ENCODE peak calls at places on chromosomes 16 and 17, in five cellular contexts. R, H, E, V and M are unnamed samples.

GRCh38 chr17:18381158-18381952 is 3.8 kb downstream of the EVPLL start:
- DNase-seq in V (no peak), R (no peak), H (no peak), E (no peak), M (no peak)

GRCh38 chr17:19762515-19762961 is 14.4 kb upstream of the ALDH3A1 start:
- DNase-seq in R (peak), H (no peak), V (peak), E (peak), M (peak)

GRCh38 chr16:31130899-31131298 is 4.6 kb downstream of the PRSS8 start:
- DNase-seq in V (peak), H (no peak), E (no peak), R (no peak), M (no peak)

GRCh38 chr16:52471650-52472370 is 75.1 kb downstream of the TOX3 start:
- DNase-seq in V (no peak), R (no peak), E (no peak), H (no peak), M (no peak)

GRCh38 chr17:17304521-17304985 is 1.4 kb downstream of the NT5M start:
- DNase-seq in H (no peak), V (no peak), R (no peak), E (no peak), M (no peak)

GRCh38 chr16:89407282-89407924 is 83.0 kb downstream of the ANKRD11 start:
- DNase-seq in R (no peak), H (no peak), V (no peak), E (no peak), M (no peak)

GRCh38 chr17:60712675-60713074 is 35.0 kb downstream of the BCAS3 start:
- DNase-seq in V (no peak), E (peak), R (no peak), H (no peak), M (no peak)

GRCh38 chr17:71392715-71393567 is 727.9 kb upstream of the SOX9 start:
- DNase-seq in H (no peak), E (no peak), R (no peak), V (no peak), M (no peak)

GRCh38 chr17:61238455-61238933 is 161.1 kb upstream of the TBX2 start:
- DNase-seq in H (no peak), V (no peak), R (no peak), E (no peak), M (peak)

GRCh38 chr17:45073414-45074070 is 12.4 kb downstream of the NMT1 start:
- DNase-seq in R (no peak), V (no peak), E (no peak), H (no peak), M (no peak)

GRCh38 chr17:56505154-56505756 is 88.2 kb upstream of the NOG start:
- DNase-seq in V (no peak), R (no peak), E (peak), H (no peak), M (no peak)

GRCh38 chr16:48317614-48318013 is 67.6 kb downstream of the SIAH1 start:
- DNase-seq in E (no peak), R (no peak), H (no peak), V (no peak), M (no peak)

GRCh38 chr17:42667088-42667951 is 8.2 kb downstream of the TUBG2 start:
- DNase-seq in R (no peak), E (peak), H (no peak), V (no peak), M (no peak)

GRCh38 chr16:74035816-74036215 is 260.8 kb upstream of the PSMD7 start:
- DNase-seq in E (peak), V (no peak), R (no peak), H (no peak), M (peak)

GRCh38 chr17:68732301-68732749 is 131.2 kb upstream of the FAM20A start:
- DNase-seq in E (no peak), H (no peak), R (peak), V (no peak), M (no peak)

GRCh38 chr16:29680180-29680598 is 1.2 kb downstream of the QPRT start:
- DNase-seq in E (peak), H (no peak), R (no peak), V (no peak), M (no peak)

GRCh38 chr16:29675811-29676643 is 3.0 kb upstream of the QPRT start:
- DNase-seq in V (no peak), R (no peak), H (no peak), E (peak), M (peak)

GRCh38 chr16:29676989-29677388 is 2.0 kb upstream of the QPRT start:
- DNase-seq in E (no peak), H (no peak), R (no peak), V (no peak), M (no peak)

GRCh38 chr16:29674188-29674587 is 4.8 kb upstream of the QPRT start:
- DNase-seq in E (no peak), R (no peak), H (no peak), V (no peak), M (no peak)

DNA sequence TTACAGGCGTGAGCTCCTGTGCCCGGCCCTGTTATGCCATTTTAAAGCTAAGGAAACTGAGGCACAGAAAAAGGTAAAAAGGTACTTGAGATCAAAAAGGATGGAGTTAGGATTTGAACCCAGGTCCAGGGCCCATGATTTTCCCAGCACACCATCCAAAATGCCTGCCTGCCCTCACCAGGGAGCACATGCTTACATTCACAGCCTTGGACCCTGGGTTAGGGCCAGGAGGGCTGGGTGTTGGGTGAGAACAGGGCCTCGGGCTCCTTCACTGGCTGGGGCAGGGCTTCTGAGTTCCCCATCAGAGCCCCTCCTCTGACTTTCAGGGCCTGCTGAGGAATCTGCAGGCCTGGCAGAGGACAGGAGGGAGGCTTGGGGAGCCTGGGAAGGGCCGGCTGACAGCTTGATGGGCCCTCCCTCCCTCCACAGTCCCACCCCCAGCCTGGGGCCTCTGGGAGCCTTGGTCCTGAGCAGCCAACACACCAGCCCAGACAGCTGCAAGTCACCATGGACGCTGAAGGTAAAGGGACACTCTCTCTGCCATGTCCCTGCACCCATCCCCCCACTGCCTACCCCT is at the start of gene QPRT:
- DNase-seq in E (peak), R (peak), V (peak), H (no peak), M (peak)
- TF ChIP-seq SUZ12 in E (no peak), R (no peak), V (no peak), H (no peak), M (no peak)

DNA sequence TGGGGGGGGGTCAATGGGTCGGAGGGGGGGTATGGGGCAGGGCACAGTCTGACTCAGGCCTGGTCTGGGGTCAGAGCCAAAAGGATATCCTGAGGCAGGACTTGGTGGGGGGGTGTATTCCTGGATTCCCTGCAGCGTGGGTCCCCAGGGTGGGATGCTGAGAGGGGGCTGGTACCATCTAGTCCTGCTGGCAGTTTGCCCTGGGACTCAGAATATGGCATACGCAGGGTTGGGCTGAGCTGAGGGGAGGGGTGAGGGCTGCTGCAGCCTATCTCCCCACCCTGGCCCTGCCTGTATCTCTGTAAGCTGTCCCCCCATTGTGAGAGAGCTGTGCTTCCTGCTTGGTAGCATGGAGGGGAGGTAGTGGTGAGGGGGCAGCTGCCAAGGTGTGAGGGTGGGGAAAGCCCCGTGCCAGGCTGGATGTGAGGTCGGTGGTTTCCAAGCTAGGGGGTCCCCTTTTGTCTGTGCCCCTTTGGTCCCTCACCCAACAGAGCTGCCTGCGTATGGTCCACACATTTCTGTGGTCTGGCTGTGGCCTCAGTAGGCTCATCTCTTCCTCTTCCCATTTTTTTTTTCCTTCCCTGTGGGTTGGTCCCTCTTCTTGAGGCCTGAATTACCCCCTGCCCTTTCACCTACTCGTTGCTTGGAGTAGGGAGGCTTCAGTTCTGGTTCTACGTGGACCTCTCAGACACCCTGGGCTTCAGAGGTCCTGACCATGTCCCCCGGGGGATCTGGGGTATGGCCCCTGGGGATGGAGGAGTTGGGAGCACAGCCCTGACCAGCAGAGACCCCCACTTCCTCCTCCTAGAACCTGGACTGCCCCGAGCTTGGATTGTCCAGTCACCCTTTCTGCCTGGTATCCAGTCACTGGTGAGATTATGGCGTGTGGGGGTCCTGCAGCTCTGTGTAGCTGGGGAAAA is 15.0 kb downstream of the RARA start:
- DNase-seq in H (no peak), E (no peak), R (no peak), V (no peak), M (no peak)
- TF ChIP-seq SUZ12 in H (no peak), E (no peak), R (no peak), V (no peak), M (no peak)

GRCh38 chr17:81923302-81924260 is 4.0 kb downstream of the MAFG start:
- DNase-seq in V (no peak), E (no peak), R (no peak), H (no peak), M (no peak)
- TF ChIP-seq SUZ12 in V (no peak), E (no peak), R (no peak), H (no peak), M (no peak)

GRCh38 chr17:29640981-29641642 is 18.4 kb upstream of the CORO6 start:
- DNase-seq in V (no peak), E (no peak), H (no peak), R (no peak), M (no peak)

GRCh38 chr17:29640413-29640812 is 17.7 kb upstream of the CORO6 start:
- DNase-seq in R (no peak), H (no peak), V (no peak), E (no peak), M (no peak)

GRCh38 chr17:29643817-29644160 is 21.1 kb upstream of the CORO6 start:
- DNase-seq in H (no peak), V (no peak), R (no peak), E (no peak), M (no peak)

GRCh38 chr17:29645516-29646051 is 22.9 kb upstream of the CORO6 start:
- DNase-seq in R (no peak), E (no peak), H (no peak), V (no peak), M (no peak)

GRCh38 chr17:29642171-29642611 is 19.5 kb upstream of the CORO6 start:
- DNase-seq in V (no peak), R (no peak), H (no peak), E (no peak), M (peak)
- TF ChIP-seq SUZ12 in V (no peak), R (no peak), H (no peak), E (no peak), M (no peak)

GRCh38 chr16:4369006-4369766 is 2.5 kb upstream of the VASN start:
- DNase-seq in V (no peak), R (no peak), E (no peak), H (no peak), M (no peak)
- TF ChIP-seq SUZ12 in V (no peak), R (no peak), E (no peak), H (no peak), M (no peak)

DNA sequence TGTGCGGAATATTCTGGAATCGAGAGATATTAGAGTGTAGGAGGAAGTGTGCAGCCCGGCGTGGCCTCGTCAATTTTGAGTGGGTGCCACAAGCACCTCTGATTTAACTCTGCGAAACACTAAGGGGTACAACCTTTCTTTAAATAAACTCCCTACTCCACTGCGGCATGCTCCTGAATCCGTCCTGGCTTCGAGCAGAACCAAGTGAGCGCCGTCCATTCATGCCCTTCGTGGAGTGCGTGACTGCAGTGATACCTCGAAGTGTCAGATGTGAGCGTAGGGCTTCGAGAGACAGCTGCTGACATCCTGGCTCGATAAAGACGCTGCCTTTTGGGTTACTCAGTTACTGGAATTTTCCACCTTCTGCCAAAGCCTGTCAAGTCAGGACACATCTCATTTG is 128.8 kb downstream of the FOXL1 start:
- DNase-seq in R (no peak), H (no peak), E (no peak), V (no peak), M (no peak)
- TF ChIP-seq SUZ12 in R (no peak), H (no peak), E (no peak), V (no peak), M (no peak)

DNA sequence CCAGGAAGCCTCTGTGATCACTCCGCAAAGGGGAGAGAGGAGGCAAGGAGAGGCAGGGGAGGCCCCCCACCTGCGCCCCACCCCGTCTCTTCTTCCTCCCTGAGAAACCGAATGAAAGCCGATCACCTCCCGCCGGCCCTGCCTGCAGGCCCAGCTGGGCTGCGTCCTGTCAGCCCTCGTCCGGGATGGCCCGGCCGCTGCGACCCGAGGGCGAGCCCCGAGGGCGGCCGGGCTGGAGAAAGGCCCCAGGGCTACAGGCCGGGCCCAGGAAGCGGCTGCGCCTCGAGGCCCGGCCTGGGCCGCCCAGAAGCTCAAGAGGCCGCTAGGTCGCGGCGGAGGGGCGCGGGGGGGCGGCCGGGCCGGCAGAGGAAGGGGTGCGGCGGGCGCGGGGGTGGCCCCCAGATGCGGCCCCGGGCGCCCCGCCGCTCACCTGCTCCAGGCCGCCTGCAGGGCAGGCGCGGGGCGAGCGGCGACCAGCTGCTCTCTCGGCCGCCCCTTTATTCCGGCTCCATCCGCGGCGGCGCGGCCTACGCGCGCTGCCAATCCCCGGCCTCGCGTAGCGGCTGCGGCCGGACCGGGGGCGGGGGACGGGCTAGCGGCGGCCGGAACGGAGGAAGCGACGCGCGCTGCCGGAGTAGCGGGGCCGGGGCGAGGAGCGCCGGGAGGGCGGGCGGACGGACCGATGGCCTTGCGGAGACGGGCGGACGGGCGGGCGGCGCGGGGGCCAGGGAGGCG is at the start of gene ZNF319:
- DNase-seq in V (peak), E (no peak), R (no peak), H (no peak), M (no peak)
- TF ChIP-seq SUZ12 in V (no peak), E (no peak), R (no peak), H (no peak), M (no peak)

DNA sequence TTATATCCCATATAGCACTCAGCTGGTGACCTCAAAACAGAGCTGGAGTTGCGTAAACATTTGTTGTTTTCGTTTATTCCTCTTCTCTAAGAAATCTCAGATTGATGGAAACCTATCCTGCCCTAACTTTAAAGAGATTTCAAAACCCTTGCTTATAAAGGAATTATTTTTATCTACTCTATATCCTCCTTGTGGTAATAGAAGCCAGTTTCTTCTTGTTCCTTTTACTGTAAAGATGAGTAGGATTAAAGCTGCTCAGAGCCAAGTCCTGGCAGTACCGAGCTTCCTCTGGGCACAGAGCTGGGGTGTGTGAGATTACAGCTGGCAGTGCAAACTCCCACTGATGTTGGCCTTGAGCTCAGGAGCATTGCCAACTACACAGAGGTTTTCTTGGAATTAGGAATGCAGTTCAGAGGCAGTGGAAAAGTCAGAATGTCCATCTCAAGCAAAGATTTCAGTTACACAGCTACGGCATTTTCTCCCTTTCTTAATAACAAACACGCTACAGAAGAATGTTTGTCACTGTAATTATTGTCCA is 1.4 kb downstream of the KCTD2 start:
- DNase-seq in H (no peak), E (no peak), V (no peak), R (no peak), M (no peak)
- TF ChIP-seq SUZ12 in H (no peak), E (no peak), V (no peak), R (no peak), M (no peak)

DNA sequence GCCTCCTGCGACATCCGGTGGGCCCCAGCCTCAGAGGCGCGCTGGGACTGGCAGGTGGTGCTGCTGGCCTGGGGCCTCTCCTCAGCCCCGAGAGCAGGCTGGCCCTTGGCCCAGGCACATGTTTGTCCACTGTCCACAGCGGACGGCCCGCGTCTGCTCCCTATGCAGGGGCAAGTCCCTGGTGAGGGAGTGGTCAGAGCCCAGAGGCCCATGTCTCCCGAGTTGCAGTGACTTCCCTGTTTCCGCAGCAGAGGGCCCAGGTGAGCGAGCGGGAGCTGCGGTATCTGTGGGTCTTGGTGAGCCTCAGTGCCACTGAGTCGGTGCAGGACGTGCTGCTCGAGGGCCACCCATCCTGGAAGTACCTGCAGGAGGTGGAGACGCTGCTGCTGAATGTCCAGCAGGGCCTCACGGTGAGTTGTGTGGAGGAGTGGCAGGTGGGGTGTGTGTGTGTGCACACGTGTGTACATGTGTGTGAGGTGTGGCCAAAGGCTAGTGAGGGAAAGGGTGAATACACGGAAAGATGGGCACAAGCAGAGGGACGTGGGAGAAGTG is 10.4 kb downstream of the IL34 start:
- DNase-seq in R (no peak), H (no peak), V (no peak), E (peak), M (no peak)
- TF ChIP-seq SUZ12 in R (no peak), H (no peak), V (no peak), E (no peak), M (no peak)